ENCODE peak calls at places on chromosomes 13 and 19, in eight cellular contexts. One of them, this sample, is unnamed.

GRCh38 chr19:18155095-18156087 is 2.4 kb downstream of the PIK3R2 start:
- DNase-seq in activated T-cell treated with anti-CD3 and anti-CD28 coated beads, Interleukin-2, amount 50 U/mL, for 72 hours: no peak
- DNase-seq in breast epithelium: no peak
- DNase-seq in HEK293T: no peak
- DNase-seq in T-helper 2 cell: no peak
- DNase-seq in G401: no peak
- DNase-seq in astrocyte of the cerebellum: no peak
- DNase-seq in small intestine: peak
- DNase-seq in this sample: no peak

GRCh38 chr13:80177327-80177726 is 163.6 kb downstream of the SPRY2 start:
- DNase-seq in activated T-cell treated with anti-CD3 and anti-CD28 coated beads, Interleukin-2, amount 50 U/mL, for 72 hours: no peak
- DNase-seq in breast epithelium: no peak
- DNase-seq in T-helper 2 cell: no peak
- DNase-seq in small intestine: no peak
- DNase-seq in astrocyte of the cerebellum: no peak
- DNase-seq in HEK293T: no peak
- DNase-seq in G401: no peak
- DNase-seq in this sample: no peak

GRCh38 chr13:43493496-43494000 is 293.2 kb downstream of the ENOX1 start:
- DNase-seq in astrocyte of the cerebellum: no peak
- DNase-seq in T-helper 2 cell: no peak
- DNase-seq in breast epithelium: no peak
- DNase-seq in small intestine: no peak
- DNase-seq in activated T-cell treated with anti-CD3 and anti-CD28 coated beads, Interleukin-2, amount 50 U/mL, for 72 hours: no peak
- DNase-seq in HEK293T: no peak
- DNase-seq in G401: no peak
- DNase-seq in this sample: no peak

GRCh38 chr13:23615677-23616076 is 45.5 kb downstream of the TNFRSF19 start:
- DNase-seq in activated T-cell treated with anti-CD3 and anti-CD28 coated beads, Interleukin-2, amount 50 U/mL, for 72 hours: no peak
- DNase-seq in HEK293T: no peak
- DNase-seq in astrocyte of the cerebellum: no peak
- DNase-seq in G401: no peak
- DNase-seq in small intestine: no peak
- DNase-seq in T-helper 2 cell: no peak
- DNase-seq in breast epithelium: no peak
- DNase-seq in this sample: no peak

GRCh38 chr13:81001828-81002385 is 661.0 kb upstream of the SPRY2 start:
- DNase-seq in HEK293T: no peak
- DNase-seq in small intestine: no peak
- DNase-seq in astrocyte of the cerebellum: no peak
- DNase-seq in T-helper 2 cell: no peak
- DNase-seq in breast epithelium: no peak
- DNase-seq in G401: no peak
- DNase-seq in activated T-cell treated with anti-CD3 and anti-CD28 coated beads, Interleukin-2, amount 50 U/mL, for 72 hours: no peak
- DNase-seq in this sample: no peak

GRCh38 chr19:13053761-13054604 is 48.7 kb downstream of the LYL1 start:
- DNase-seq in G401: no peak
- DNase-seq in T-helper 2 cell: no peak
- DNase-seq in astrocyte of the cerebellum: peak
- DNase-seq in activated T-cell treated with anti-CD3 and anti-CD28 coated beads, Interleukin-2, amount 50 U/mL, for 72 hours: no peak
- DNase-seq in HEK293T: no peak
- DNase-seq in small intestine: no peak
- DNase-seq in breast epithelium: peak
- DNase-seq in this sample: no peak

GRCh38 chr19:30069535-30070197 is 127.6 kb downstream of the URI1 start:
- DNase-seq in astrocyte of the cerebellum: no peak
- DNase-seq in HEK293T: no peak
- DNase-seq in activated T-cell treated with anti-CD3 and anti-CD28 coated beads, Interleukin-2, amount 50 U/mL, for 72 hours: no peak
- DNase-seq in T-helper 2 cell: no peak
- DNase-seq in breast epithelium: no peak
- DNase-seq in G401: peak
- DNase-seq in small intestine: no peak
- DNase-seq in this sample: no peak

GRCh38 chr19:38849746-38850230 is at the start of gene HNRNPL:
- DNase-seq in astrocyte of the cerebellum: no peak
- DNase-seq in HEK293T: peak
- DNase-seq in small intestine: no peak
- DNase-seq in G401: no peak
- DNase-seq in T-helper 2 cell: no peak
- DNase-seq in breast epithelium: no peak
- DNase-seq in activated T-cell treated with anti-CD3 and anti-CD28 coated beads, Interleukin-2, amount 50 U/mL, for 72 hours: peak
- DNase-seq in this sample: no peak

GRCh38 chr19:36060430-36060829 is 5.7 kb downstream of the WDR62 start:
- DNase-seq in G401: peak
- DNase-seq in T-helper 2 cell: peak
- DNase-seq in activated T-cell treated with anti-CD3 and anti-CD28 coated beads, Interleukin-2, amount 50 U/mL, for 72 hours: peak
- DNase-seq in small intestine: peak
- DNase-seq in HEK293T: peak
- DNase-seq in breast epithelium: no peak
- DNase-seq in astrocyte of the cerebellum: peak
- DNase-seq in this sample: no peak

GRCh38 chr19:28012361-28012760 is 1200.6 kb downstream of the UQCRFS1 start:
- DNase-seq in astrocyte of the cerebellum: no peak
- DNase-seq in T-helper 2 cell: no peak
- DNase-seq in breast epithelium: no peak
- DNase-seq in HEK293T: no peak
- DNase-seq in small intestine: no peak
- DNase-seq in G401: peak
- DNase-seq in activated T-cell treated with anti-CD3 and anti-CD28 coated beads, Interleukin-2, amount 50 U/mL, for 72 hours: no peak
- DNase-seq in this sample: no peak

GRCh38 chr13:93309886-93310520 is 83.4 kb downstream of the GPC6 start:
- DNase-seq in astrocyte of the cerebellum: peak
- DNase-seq in G401: no peak
- DNase-seq in small intestine: no peak
- DNase-seq in T-helper 2 cell: peak
- DNase-seq in activated T-cell treated with anti-CD3 and anti-CD28 coated beads, Interleukin-2, amount 50 U/mL, for 72 hours: no peak
- DNase-seq in HEK293T: no peak
- DNase-seq in breast epithelium: no peak
- DNase-seq in this sample: no peak

This sample was measured in thoracic aorta.